ENCODE peak calls at places on chromosome 7, in five cellular contexts. One of them, this sample, is unnamed.

GRCh38 chr7:134599371-134599770 is 47.3 kb upstream of the BPGM start:
- DNase-seq in AG04450: no peak
- DNase-seq in mesothelial cell of epicardium: no peak
- DNase-seq in Peyer's patch: no peak
- DNase-seq in cardiac fibroblast: no peak
- DNase-seq in this sample: peak; percentile 27

GRCh38 chr7:14839307-14839706 is 63.2 kb downstream of the DGKB start:
- DNase-seq in Peyer's patch: no peak
- DNase-seq in AG04450: no peak
- DNase-seq in mesothelial cell of epicardium: no peak
- DNase-seq in cardiac fibroblast: no peak
- DNase-seq in this sample: no peak

GRCh38 chr7:131608112-131608498 is 51.7 kb upstream of the PODXL start:
- DNase-seq in cardiac fibroblast: no peak
- DNase-seq in AG04450: no peak
- DNase-seq in Peyer's patch: no peak
- DNase-seq in mesothelial cell of epicardium: no peak
- DNase-seq in this sample: no peak

GRCh38 chr7:116491887-116492653 is 7.5 kb upstream of the CAV2 start:
- DNase-seq in mesothelial cell of epicardium: no peak
- DNase-seq in AG04450: no peak
- DNase-seq in cardiac fibroblast: no peak
- DNase-seq in Peyer's patch: no peak
- DNase-seq in this sample: no peak

GRCh38 chr7:156848979-156849378 is 44.0 kb downstream of the LMBR1 start:
- DNase-seq in mesothelial cell of epicardium: no peak
- DNase-seq in cardiac fibroblast: no peak
- DNase-seq in AG04450: no peak
- DNase-seq in Peyer's patch: no peak
- DNase-seq in this sample: no peak

GRCh38 chr7:135729230-135729629 is 1.2 kb upstream of the SLC13A4 start:
- DNase-seq in mesothelial cell of epicardium: no peak
- DNase-seq in Peyer's patch: no peak
- DNase-seq in cardiac fibroblast: no peak
- DNase-seq in AG04450: no peak
- DNase-seq in this sample: no peak

GRCh38 chr7:120857558-120858298 is at the start of gene TSPAN12:
- DNase-seq in AG04450: no peak
- DNase-seq in cardiac fibroblast: peak; percentile 65
- DNase-seq in mesothelial cell of epicardium: peak; percentile 56
- DNase-seq in Peyer's patch: peak; percentile 22
- DNase-seq in this sample: peak; percentile 93

GRCh38 chr7:66950763-66951162 is 29.7 kb downstream of the TMEM248 start:
- DNase-seq in mesothelial cell of epicardium: no peak
- DNase-seq in cardiac fibroblast: no peak
- DNase-seq in AG04450: no peak
- DNase-seq in Peyer's patch: no peak
- DNase-seq in this sample: no peak

GRCh38 chr7:151228024-151228866 is 1.2 kb upstream of the ABCF2 start:
- DNase-seq in Peyer's patch: no peak
- DNase-seq in mesothelial cell of epicardium: no peak
- DNase-seq in cardiac fibroblast: no peak
- DNase-seq in AG04450: no peak
- DNase-seq in this sample: no peak

GRCh38 chr7:80618105-80618504 is 20.3 kb upstream of the CD36 start:
- DNase-seq in Peyer's patch: no peak
- DNase-seq in mesothelial cell of epicardium: no peak
- DNase-seq in AG04450: no peak
- DNase-seq in cardiac fibroblast: no peak
- DNase-seq in this sample: no peak

GRCh38 chr7:107505997-107506682 is 36.3 kb downstream of the GPR22 start:
- DNase-seq in mesothelial cell of epicardium: no peak
- DNase-seq in AG04450: no peak
- DNase-seq in Peyer's patch: no peak
- DNase-seq in cardiac fibroblast: peak; percentile 7
- DNase-seq in this sample: peak; percentile 33

GRCh38 chr7:519429-519973 is at the start of gene PDGFA:
- DNase-seq in mesothelial cell of epicardium: no peak
- DNase-seq in AG04450: no peak
- DNase-seq in Peyer's patch: no peak
- DNase-seq in cardiac fibroblast: peak; percentile 66
- DNase-seq in this sample: peak; percentile 69

GRCh38 chr7:128932862-128933821 is 4.6 kb upstream of the IRF5 start:
- DNase-seq in Peyer's patch: peak; percentile 79
- DNase-seq in cardiac fibroblast: peak; percentile 13
- DNase-seq in mesothelial cell of epicardium: no peak
- DNase-seq in AG04450: no peak
- DNase-seq in this sample: peak; percentile 53

GRCh38 chr7:29565186-29565540 is 1.5 kb downstream of the PRR15 start:
- DNase-seq in AG04450: no peak
- DNase-seq in Peyer's patch: no peak
- DNase-seq in mesothelial cell of epicardium: no peak
- DNase-seq in cardiac fibroblast: no peak
- DNase-seq in this sample: no peak

GRCh38 chr7:86644282-86645173 is 819 bp downstream of the GRM3 start:
- DNase-seq in cardiac fibroblast: no peak
- DNase-seq in mesothelial cell of epicardium: no peak
- DNase-seq in AG04450: no peak
- DNase-seq in Peyer's patch: no peak
- DNase-seq in this sample: no peak

GRCh38 chr7:151865070-151865670 is 11.7 kb downstream of the PRKAG2 start:
- DNase-seq in Peyer's patch: no peak
- DNase-seq in mesothelial cell of epicardium: no peak
- DNase-seq in cardiac fibroblast: no peak
- DNase-seq in AG04450: no peak
- DNase-seq in this sample: no peak

GRCh38 chr7:101386558-101387199 is 24.0 kb downstream of the COL26A1 start:
- DNase-seq in Peyer's patch: peak; percentile 24
- DNase-seq in cardiac fibroblast: no peak
- DNase-seq in AG04450: no peak
- DNase-seq in mesothelial cell of epicardium: peak; percentile 28
- DNase-seq in this sample: no peak

GRCh38 chr7:81877890-81878289 is 108.0 kb upstream of the HGF start:
- DNase-seq in cardiac fibroblast: no peak
- DNase-seq in AG04450: no peak
- DNase-seq in mesothelial cell of epicardium: no peak
- DNase-seq in Peyer's patch: no peak
- DNase-seq in this sample: no peak

GRCh38 chr7:139043823-139044812 is 8.3 kb upstream of the ZC3HAV1L start:
- DNase-seq in AG04450: peak; percentile 8
- DNase-seq in Peyer's patch: peak; percentile 58
- DNase-seq in cardiac fibroblast: no peak
- DNase-seq in mesothelial cell of epicardium: no peak
- DNase-seq in this sample: no peak

GRCh38 chr7:11623093-11623678 is 208.8 kb downstream of the THSD7A start:
- DNase-seq in mesothelial cell of epicardium: no peak
- DNase-seq in cardiac fibroblast: no peak
- DNase-seq in Peyer's patch: no peak
- DNase-seq in AG04450: no peak
- DNase-seq in this sample: no peak

GRCh38 chr7:127107601-127108007 is 145.1 kb downstream of the GRM8 start:
- DNase-seq in mesothelial cell of epicardium: peak; percentile 40
- DNase-seq in cardiac fibroblast: peak; percentile 50
- DNase-seq in AG04450: peak; percentile 1
- DNase-seq in Peyer's patch: no peak
- DNase-seq in this sample: peak; percentile 32

GRCh38 chr7:44636926-44637325 is 30.5 kb downstream of the OGDH start:
- DNase-seq in cardiac fibroblast: no peak
- DNase-seq in mesothelial cell of epicardium: no peak
- DNase-seq in AG04450: no peak
- DNase-seq in Peyer's patch: no peak
- DNase-seq in this sample: no peak

GRCh38 chr7:44637788-44638594 is 31.6 kb downstream of the OGDH start:
- DNase-seq in Peyer's patch: peak; percentile 62
- DNase-seq in AG04450: no peak
- DNase-seq in mesothelial cell of epicardium: no peak
- DNase-seq in cardiac fibroblast: peak; percentile 90
- DNase-seq in this sample: peak; percentile 54

GRCh38 chr7:44636041-44636580 is 29.7 kb downstream of the OGDH start:
- DNase-seq in Peyer's patch: no peak
- DNase-seq in AG04450: no peak
- DNase-seq in cardiac fibroblast: no peak
- DNase-seq in mesothelial cell of epicardium: no peak
- DNase-seq in this sample: no peak

GRCh38 chr7:44639701-44640321 is 33.4 kb downstream of the OGDH start:
- DNase-seq in Peyer's patch: no peak
- DNase-seq in AG04450: peak; percentile 59
- DNase-seq in cardiac fibroblast: peak; percentile 92
- DNase-seq in mesothelial cell of epicardium: peak; percentile 30
- DNase-seq in this sample: no peak

DNA sequence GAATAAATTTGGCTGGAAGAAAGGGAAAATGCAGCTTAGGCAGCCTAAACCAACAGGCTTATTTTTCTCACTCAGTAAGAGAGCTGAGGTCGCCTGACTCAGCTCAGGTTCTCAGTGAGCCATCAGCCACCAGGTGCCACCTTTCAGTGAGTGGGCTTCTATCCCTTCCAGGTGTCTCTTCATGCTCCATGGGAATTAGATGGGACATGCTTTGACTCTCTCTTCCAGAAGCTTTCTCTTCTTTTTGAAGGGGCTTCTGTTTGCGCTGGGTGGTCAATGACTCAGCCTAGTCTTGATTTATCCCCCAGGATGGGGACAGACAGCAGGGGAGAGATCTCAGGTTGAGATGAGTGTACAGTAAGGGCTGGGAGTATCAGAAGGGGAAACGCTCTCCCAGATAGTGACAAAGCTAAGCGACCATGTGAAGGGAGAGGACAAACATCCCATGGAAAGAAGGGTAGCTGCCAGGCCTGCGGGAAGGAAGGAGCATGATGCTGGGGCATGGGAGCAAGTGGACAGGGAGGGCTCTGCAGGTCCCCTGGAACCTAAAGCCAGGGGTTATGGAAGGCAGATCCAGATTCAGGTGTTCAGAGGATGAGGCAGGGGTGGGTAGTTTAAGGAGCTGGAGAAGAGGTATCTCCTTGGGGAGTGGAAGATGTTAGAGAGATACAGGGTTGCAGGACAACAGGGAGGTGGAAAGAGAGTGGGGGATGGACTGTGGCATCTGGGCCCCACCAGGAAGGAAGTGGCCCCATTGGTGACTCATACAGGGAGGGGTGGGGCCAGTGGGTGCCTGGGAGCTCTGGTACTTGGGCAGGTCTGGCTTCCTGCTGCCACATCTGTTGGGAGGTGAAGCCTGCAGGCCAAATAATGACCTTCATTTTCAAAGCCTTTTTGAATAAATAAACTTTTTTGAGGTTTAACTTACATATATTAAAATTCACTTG is 32.5 kb downstream of the OGDH start:
- DNase-seq in AG04450: no peak
- DNase-seq in mesothelial cell of epicardium: no peak
- DNase-seq in cardiac fibroblast: peak; percentile 77
- DNase-seq in Peyer's patch: peak; percentile 91
- DNase-seq in this sample: peak; percentile 69
- TF ChIP-seq CTCF in AG04450: no peak
- TF ChIP-seq CTCF in mesothelial cell of epicardium: no peak
- TF ChIP-seq CTCF in cardiac fibroblast: no peak
- TF ChIP-seq CTCF in Peyer's patch: peak; percentile 34
- TF ChIP-seq CTCF in this sample: no peak

DNA sequence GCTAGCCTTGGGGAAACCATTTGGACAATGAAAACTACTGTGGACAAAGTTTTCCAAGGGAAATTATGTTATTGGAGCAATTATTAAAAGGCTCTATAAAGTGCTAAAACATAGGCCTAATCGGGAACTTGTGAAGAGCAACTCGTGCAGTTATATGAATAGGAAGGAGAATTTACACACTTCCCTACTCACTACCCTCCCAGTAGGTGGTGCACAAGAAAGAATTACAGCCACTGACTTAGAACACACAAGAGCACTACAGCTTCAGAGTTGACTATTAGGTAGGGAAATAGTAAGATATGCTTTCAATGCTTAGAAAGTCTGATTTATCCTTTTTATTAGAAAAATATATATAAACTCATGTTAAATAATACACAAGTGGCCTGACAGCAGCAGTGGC is 47.2 kb downstream of the GSAP start:
- DNase-seq in AG04450: no peak
- DNase-seq in mesothelial cell of epicardium: no peak
- DNase-seq in cardiac fibroblast: peak; percentile 42
- DNase-seq in Peyer's patch: no peak
- DNase-seq in this sample: no peak
- TF ChIP-seq CTCF in AG04450: peak; percentile 14
- TF ChIP-seq CTCF in mesothelial cell of epicardium: no peak
- TF ChIP-seq CTCF in cardiac fibroblast: peak; percentile 19
- TF ChIP-seq CTCF in Peyer's patch: peak; percentile 24
- TF ChIP-seq CTCF in this sample: no peak

DNA sequence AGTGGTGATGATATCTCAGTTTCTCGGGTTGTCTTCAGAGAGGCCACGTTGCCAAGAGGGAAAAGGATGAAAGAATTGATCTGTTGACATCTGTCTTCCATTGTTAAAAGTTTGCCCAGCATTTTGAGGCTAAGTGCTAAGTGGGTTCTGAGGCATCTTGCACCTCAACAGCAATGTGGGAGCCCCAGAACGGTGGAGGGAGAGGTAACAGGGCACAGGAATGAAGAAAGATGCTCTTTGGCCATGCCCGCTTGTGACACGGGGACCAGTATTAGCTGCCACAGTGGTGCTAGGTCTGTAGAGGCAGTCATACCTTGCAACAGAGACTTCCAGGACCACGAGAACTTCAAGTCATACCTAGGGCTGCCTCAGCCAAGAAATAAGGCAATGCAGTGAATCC is 106.6 kb upstream of the NUPR2 start:
- DNase-seq in cardiac fibroblast: no peak
- DNase-seq in Peyer's patch: no peak
- DNase-seq in mesothelial cell of epicardium: no peak
- DNase-seq in AG04450: no peak
- DNase-seq in this sample: no peak
- TF ChIP-seq CTCF in cardiac fibroblast: no peak
- TF ChIP-seq CTCF in Peyer's patch: no peak
- TF ChIP-seq CTCF in mesothelial cell of epicardium: no peak
- TF ChIP-seq CTCF in AG04450: no peak
- TF ChIP-seq CTCF in this sample: no peak

DNA sequence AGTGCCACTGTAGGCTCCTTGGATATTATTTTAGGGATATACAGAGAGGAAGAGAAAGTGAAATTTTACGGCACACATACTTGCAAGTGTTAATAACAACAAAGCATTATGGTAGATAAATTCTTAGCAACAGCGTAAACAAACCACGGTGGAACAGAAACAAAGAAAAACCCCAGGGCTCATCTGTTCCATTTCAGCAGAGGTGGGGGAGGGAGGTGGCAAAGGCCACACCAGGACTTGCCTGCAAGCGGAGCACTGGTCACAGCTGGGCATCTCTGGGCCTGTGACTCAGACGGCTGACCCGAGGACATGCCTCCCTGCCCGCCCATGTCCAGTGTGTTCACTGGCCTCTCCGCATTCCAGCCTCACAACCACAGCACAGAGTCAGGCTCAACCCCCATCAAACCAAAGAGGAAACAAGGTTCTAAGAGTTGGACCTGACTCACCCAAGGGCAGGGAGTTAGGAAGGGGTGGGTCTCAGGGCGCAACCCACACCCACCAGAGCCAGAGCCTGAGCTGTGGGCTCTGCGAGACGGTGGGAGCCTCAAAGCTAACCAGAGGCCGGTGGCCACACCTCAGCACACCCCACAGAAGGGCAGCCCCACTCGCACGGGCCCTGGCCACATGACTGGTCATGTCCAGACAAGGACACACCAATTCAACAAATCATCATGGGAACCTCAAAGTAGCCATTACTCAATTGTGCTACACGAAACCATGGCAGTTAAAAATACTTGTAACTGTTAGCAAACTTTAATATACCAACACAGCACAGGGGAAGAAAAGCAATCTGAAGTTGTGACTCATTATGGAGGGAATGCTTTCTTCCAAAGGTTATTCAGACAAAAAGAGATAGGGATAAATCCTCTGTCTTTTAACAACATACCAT is 10.7 kb downstream of the ESYT2 start:
- DNase-seq in AG04450: peak; percentile 84
- DNase-seq in Peyer's patch: peak; percentile 63
- DNase-seq in cardiac fibroblast: peak; percentile 97
- DNase-seq in mesothelial cell of epicardium: no peak
- DNase-seq in this sample: peak; percentile 86
- TF ChIP-seq CTCF in AG04450: no peak
- TF ChIP-seq CTCF in Peyer's patch: peak; percentile 22
- TF ChIP-seq CTCF in cardiac fibroblast: no peak
- TF ChIP-seq CTCF in mesothelial cell of epicardium: no peak
- TF ChIP-seq CTCF in this sample: no peak